ENCODE peak calls at places on chromosomes 7 and 10, in ten cellular contexts. One of them, this sample, is unnamed.

GRCh38 chr7:150852371-150852905 is at the start of gene AOC1:
- DNase-seq in kidney epithelial cell: no peak
- DNase-seq in nephron progenitor cell: no peak
- DNase-seq in glutamatergic neuron: no peak
- DNase-seq in GM10248: no peak
- DNase-seq in Calu3: peak; percentile 28
- DNase-seq in neural crest cell: no peak
- DNase-seq in GM12878: no peak
- DNase-seq in mammary epithelial cell: no peak
- DNase-seq in endothelial cell: no peak
- DNase-seq in this sample: no peak

GRCh38 chr10:112658900-112659328 is 211.9 kb downstream of the VTI1A start:
- DNase-seq in kidney epithelial cell: peak; percentile 14
- DNase-seq in nephron progenitor cell: no peak
- DNase-seq in glutamatergic neuron: no peak
- DNase-seq in GM10248: no peak
- DNase-seq in Calu3: peak; percentile 4
- DNase-seq in neural crest cell: no peak
- DNase-seq in GM12878: no peak
- DNase-seq in mammary epithelial cell: peak; percentile 72
- DNase-seq in endothelial cell: no peak
- DNase-seq in this sample: peak; percentile 61

GRCh38 chr10:76111986-76112825 is 680.8 kb downstream of the LRMDA start:
- DNase-seq in kidney epithelial cell: no peak
- DNase-seq in nephron progenitor cell: peak; percentile 17
- DNase-seq in glutamatergic neuron: peak; percentile 21
- DNase-seq in GM10248: no peak
- DNase-seq in Calu3: no peak
- DNase-seq in neural crest cell: no peak
- DNase-seq in GM12878: no peak
- DNase-seq in mammary epithelial cell: no peak
- DNase-seq in endothelial cell: no peak
- DNase-seq in this sample: no peak

GRCh38 chr10:12243860-12244620 is 48.1 kb downstream of the CDC123 start:
- DNase-seq in kidney epithelial cell: no peak
- DNase-seq in nephron progenitor cell: no peak
- DNase-seq in glutamatergic neuron: no peak
- DNase-seq in GM10248: peak; percentile 51
- DNase-seq in Calu3: no peak
- DNase-seq in neural crest cell: no peak
- DNase-seq in GM12878: peak; percentile 65
- DNase-seq in mammary epithelial cell: no peak
- DNase-seq in endothelial cell: no peak
- DNase-seq in this sample: no peak

GRCh38 chr10:63504145-63504881 is 16.9 kb upstream of the REEP3 start:
- DNase-seq in kidney epithelial cell: no peak
- DNase-seq in nephron progenitor cell: no peak
- DNase-seq in glutamatergic neuron: no peak
- DNase-seq in GM10248: no peak
- DNase-seq in Calu3: peak; percentile 28
- DNase-seq in neural crest cell: no peak
- DNase-seq in GM12878: no peak
- DNase-seq in mammary epithelial cell: peak; percentile 90
- DNase-seq in endothelial cell: no peak
- DNase-seq in this sample: peak; percentile 67

GRCh38 chr7:150901160-150902035 is 49.1 kb downstream of the AOC1 start:
- DNase-seq in kidney epithelial cell: no peak
- DNase-seq in nephron progenitor cell: peak; percentile 16
- DNase-seq in glutamatergic neuron: no peak
- DNase-seq in GM10248: peak; percentile 19
- DNase-seq in Calu3: peak; percentile 75
- DNase-seq in neural crest cell: no peak
- DNase-seq in GM12878: no peak
- DNase-seq in mammary epithelial cell: no peak
- DNase-seq in endothelial cell: no peak
- DNase-seq in this sample: no peak

GRCh38 chr7:12785473-12785872 is 98.0 kb downstream of the ARL4A start:
- DNase-seq in kidney epithelial cell: no peak
- DNase-seq in nephron progenitor cell: no peak
- DNase-seq in glutamatergic neuron: no peak
- DNase-seq in GM10248: no peak
- DNase-seq in Calu3: no peak
- DNase-seq in neural crest cell: no peak
- DNase-seq in GM12878: no peak
- DNase-seq in mammary epithelial cell: no peak
- DNase-seq in endothelial cell: no peak
- DNase-seq in this sample: no peak

GRCh38 chr10:37975407-37975991 is 948 bp downstream of the ZNF25 start:
- DNase-seq in kidney epithelial cell: no peak
- DNase-seq in nephron progenitor cell: no peak
- DNase-seq in glutamatergic neuron: no peak
- DNase-seq in GM10248: no peak
- DNase-seq in Calu3: no peak
- DNase-seq in neural crest cell: no peak
- DNase-seq in GM12878: no peak
- DNase-seq in mammary epithelial cell: peak; percentile 6
- DNase-seq in endothelial cell: no peak
- DNase-seq in this sample: peak; percentile 17

GRCh38 chr10:113988535-113988934 is 55.1 kb upstream of the ADRB1 start:
- DNase-seq in kidney epithelial cell: no peak
- DNase-seq in nephron progenitor cell: no peak
- DNase-seq in glutamatergic neuron: no peak
- DNase-seq in GM10248: no peak
- DNase-seq in Calu3: no peak
- DNase-seq in neural crest cell: no peak
- DNase-seq in GM12878: no peak
- DNase-seq in mammary epithelial cell: no peak
- DNase-seq in endothelial cell: no peak
- DNase-seq in this sample: no peak

GRCh38 chr10:113987805-113988204 is 55.9 kb upstream of the ADRB1 start:
- DNase-seq in kidney epithelial cell: no peak
- DNase-seq in nephron progenitor cell: no peak
- DNase-seq in glutamatergic neuron: no peak
- DNase-seq in GM10248: no peak
- DNase-seq in Calu3: peak; percentile 2
- DNase-seq in neural crest cell: no peak
- DNase-seq in GM12878: no peak
- DNase-seq in mammary epithelial cell: peak; percentile 36
- DNase-seq in endothelial cell: no peak
- DNase-seq in this sample: peak; percentile 82

GRCh38 chr10:113986316-113986715 is 57.4 kb upstream of the ADRB1 start:
- DNase-seq in kidney epithelial cell: no peak
- DNase-seq in nephron progenitor cell: no peak
- DNase-seq in glutamatergic neuron: no peak
- DNase-seq in GM10248: no peak
- DNase-seq in Calu3: no peak
- DNase-seq in neural crest cell: no peak
- DNase-seq in GM12878: no peak
- DNase-seq in mammary epithelial cell: no peak
- DNase-seq in endothelial cell: no peak
- DNase-seq in this sample: no peak

GRCh38 chr10:113985342-113985844 is 58.3 kb upstream of the ADRB1 start:
- DNase-seq in kidney epithelial cell: no peak
- DNase-seq in nephron progenitor cell: no peak
- DNase-seq in glutamatergic neuron: no peak
- DNase-seq in GM10248: no peak
- DNase-seq in Calu3: no peak
- DNase-seq in neural crest cell: no peak
- DNase-seq in GM12878: no peak
- DNase-seq in mammary epithelial cell: no peak
- DNase-seq in endothelial cell: no peak
- DNase-seq in this sample: no peak

GRCh38 chr10:113987156-113987555 is 56.5 kb upstream of the ADRB1 start:
- DNase-seq in kidney epithelial cell: no peak
- DNase-seq in nephron progenitor cell: no peak
- DNase-seq in glutamatergic neuron: no peak
- DNase-seq in GM10248: no peak
- DNase-seq in Calu3: no peak
- DNase-seq in neural crest cell: no peak
- DNase-seq in GM12878: no peak
- DNase-seq in mammary epithelial cell: no peak
- DNase-seq in endothelial cell: no peak
- DNase-seq in this sample: no peak
- TF ChIP-seq CTCF in kidney epithelial cell: no peak
- TF ChIP-seq CTCF in nephron progenitor cell: no peak
- TF ChIP-seq CTCF in glutamatergic neuron: no peak
- TF ChIP-seq CTCF in GM10248: no peak
- TF ChIP-seq CTCF in Calu3: no peak
- TF ChIP-seq CTCF in neural crest cell: no peak
- TF ChIP-seq CTCF in GM12878: no peak
- TF ChIP-seq CTCF in mammary epithelial cell: no peak
- TF ChIP-seq CTCF in endothelial cell: no peak
- TF ChIP-seq CTCF in this sample: no peak

DNA sequence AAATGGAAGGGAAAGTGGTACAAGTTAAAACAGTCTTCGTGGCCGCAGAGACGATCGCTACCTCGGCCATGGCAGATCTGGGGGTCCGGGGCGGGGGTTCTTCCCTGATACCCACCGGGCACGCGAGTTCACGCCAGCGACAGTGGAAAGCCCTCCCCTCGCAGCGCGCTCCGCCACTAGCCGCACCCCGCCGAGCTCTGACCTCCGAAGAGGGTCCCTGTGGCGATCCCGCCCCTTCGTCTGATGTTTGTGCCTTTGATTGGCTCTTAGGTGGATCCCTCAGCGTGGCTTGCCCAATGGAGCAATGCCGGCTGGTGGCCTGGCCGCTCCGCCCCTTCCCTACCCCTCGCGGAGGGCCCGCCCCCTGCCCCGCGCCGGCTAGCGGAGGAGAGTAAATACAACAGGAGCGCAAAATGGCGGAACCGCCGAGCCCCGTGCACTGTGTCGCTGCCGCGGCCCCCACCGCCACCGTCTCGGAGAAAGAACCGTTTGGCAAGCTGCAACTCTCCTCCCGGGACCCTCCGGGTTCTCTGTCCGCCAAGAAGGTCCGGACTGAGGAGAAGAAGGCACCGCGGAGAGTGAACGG is at the start of gene RSBN1L:
- DNase-seq in kidney epithelial cell: peak; percentile 86
- DNase-seq in nephron progenitor cell: peak; percentile 98
- DNase-seq in glutamatergic neuron: peak; percentile 99
- DNase-seq in GM10248: peak; percentile 96
- DNase-seq in Calu3: peak; percentile 96
- DNase-seq in neural crest cell: peak; percentile 96
- DNase-seq in GM12878: peak; percentile 93
- DNase-seq in mammary epithelial cell: peak; percentile 96
- DNase-seq in endothelial cell: peak; percentile 99
- DNase-seq in this sample: peak; percentile 98
- TF ChIP-seq CTCF in kidney epithelial cell: peak; percentile 33
- TF ChIP-seq CTCF in nephron progenitor cell: peak; percentile 16
- TF ChIP-seq CTCF in glutamatergic neuron: peak; percentile 38
- TF ChIP-seq CTCF in GM10248: peak; percentile 24
- TF ChIP-seq CTCF in Calu3: no peak
- TF ChIP-seq CTCF in neural crest cell: peak; percentile 42
- TF ChIP-seq CTCF in GM12878: peak; percentile 14
- TF ChIP-seq CTCF in mammary epithelial cell: peak; percentile 46
- TF ChIP-seq CTCF in endothelial cell: no peak
- TF ChIP-seq CTCF in this sample: no peak

GRCh38 chr7:92613720-92614119 is 23.5 kb upstream of the FAM133B start:
- DNase-seq in kidney epithelial cell: no peak
- DNase-seq in nephron progenitor cell: no peak
- DNase-seq in glutamatergic neuron: no peak
- DNase-seq in GM10248: no peak
- DNase-seq in Calu3: no peak
- DNase-seq in neural crest cell: no peak
- DNase-seq in GM12878: no peak
- DNase-seq in mammary epithelial cell: no peak
- DNase-seq in endothelial cell: no peak
- DNase-seq in this sample: no peak

GRCh38 chr7:92613214-92613613 is 23.0 kb upstream of the FAM133B start:
- DNase-seq in kidney epithelial cell: no peak
- DNase-seq in nephron progenitor cell: no peak
- DNase-seq in glutamatergic neuron: no peak
- DNase-seq in GM10248: no peak
- DNase-seq in Calu3: no peak
- DNase-seq in neural crest cell: no peak
- DNase-seq in GM12878: no peak
- DNase-seq in mammary epithelial cell: no peak
- DNase-seq in endothelial cell: no peak
- DNase-seq in this sample: no peak

GRCh38 chr7:92614586-92615237 is 24.5 kb upstream of the FAM133B start:
- DNase-seq in kidney epithelial cell: no peak
- DNase-seq in nephron progenitor cell: no peak
- DNase-seq in glutamatergic neuron: no peak
- DNase-seq in GM10248: no peak
- DNase-seq in Calu3: no peak
- DNase-seq in neural crest cell: no peak
- DNase-seq in GM12878: no peak
- DNase-seq in mammary epithelial cell: no peak
- DNase-seq in endothelial cell: no peak
- DNase-seq in this sample: no peak

GRCh38 chr7:92612501-92612900 is 22.3 kb upstream of the FAM133B start:
- DNase-seq in kidney epithelial cell: no peak
- DNase-seq in nephron progenitor cell: no peak
- DNase-seq in glutamatergic neuron: no peak
- DNase-seq in GM10248: no peak
- DNase-seq in Calu3: no peak
- DNase-seq in neural crest cell: no peak
- DNase-seq in GM12878: no peak
- DNase-seq in mammary epithelial cell: no peak
- DNase-seq in endothelial cell: no peak
- DNase-seq in this sample: no peak

DNA sequence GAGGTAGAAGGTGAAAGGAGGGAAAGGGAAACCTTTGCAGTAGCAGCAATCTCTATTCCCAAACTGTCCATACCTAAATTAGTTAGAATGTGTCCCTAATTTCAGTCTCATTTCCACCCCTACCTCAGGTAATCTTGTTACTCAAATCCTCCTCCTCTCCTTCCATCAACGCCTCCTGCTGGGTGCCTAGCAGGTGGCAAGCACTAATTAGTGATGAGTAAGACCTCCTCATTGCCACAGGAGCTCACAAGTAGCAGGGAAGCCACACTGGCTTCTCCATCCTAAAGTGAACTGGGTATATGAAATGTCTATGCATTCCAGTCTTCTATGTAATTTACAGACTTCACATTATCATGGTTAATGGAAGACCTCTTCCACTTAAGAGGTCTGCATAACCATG is 25.7 kb upstream of the FAM133B start:
- DNase-seq in kidney epithelial cell: no peak
- DNase-seq in nephron progenitor cell: no peak
- DNase-seq in glutamatergic neuron: no peak
- DNase-seq in GM10248: no peak
- DNase-seq in Calu3: no peak
- DNase-seq in neural crest cell: no peak
- DNase-seq in GM12878: no peak
- DNase-seq in mammary epithelial cell: no peak
- DNase-seq in endothelial cell: no peak
- DNase-seq in this sample: no peak
- TF ChIP-seq CTCF in kidney epithelial cell: no peak
- TF ChIP-seq CTCF in nephron progenitor cell: no peak
- TF ChIP-seq CTCF in glutamatergic neuron: no peak
- TF ChIP-seq CTCF in GM10248: no peak
- TF ChIP-seq CTCF in Calu3: no peak
- TF ChIP-seq CTCF in neural crest cell: no peak
- TF ChIP-seq CTCF in GM12878: no peak
- TF ChIP-seq CTCF in mammary epithelial cell: no peak
- TF ChIP-seq CTCF in endothelial cell: no peak
- TF ChIP-seq CTCF in this sample: no peak

DNA sequence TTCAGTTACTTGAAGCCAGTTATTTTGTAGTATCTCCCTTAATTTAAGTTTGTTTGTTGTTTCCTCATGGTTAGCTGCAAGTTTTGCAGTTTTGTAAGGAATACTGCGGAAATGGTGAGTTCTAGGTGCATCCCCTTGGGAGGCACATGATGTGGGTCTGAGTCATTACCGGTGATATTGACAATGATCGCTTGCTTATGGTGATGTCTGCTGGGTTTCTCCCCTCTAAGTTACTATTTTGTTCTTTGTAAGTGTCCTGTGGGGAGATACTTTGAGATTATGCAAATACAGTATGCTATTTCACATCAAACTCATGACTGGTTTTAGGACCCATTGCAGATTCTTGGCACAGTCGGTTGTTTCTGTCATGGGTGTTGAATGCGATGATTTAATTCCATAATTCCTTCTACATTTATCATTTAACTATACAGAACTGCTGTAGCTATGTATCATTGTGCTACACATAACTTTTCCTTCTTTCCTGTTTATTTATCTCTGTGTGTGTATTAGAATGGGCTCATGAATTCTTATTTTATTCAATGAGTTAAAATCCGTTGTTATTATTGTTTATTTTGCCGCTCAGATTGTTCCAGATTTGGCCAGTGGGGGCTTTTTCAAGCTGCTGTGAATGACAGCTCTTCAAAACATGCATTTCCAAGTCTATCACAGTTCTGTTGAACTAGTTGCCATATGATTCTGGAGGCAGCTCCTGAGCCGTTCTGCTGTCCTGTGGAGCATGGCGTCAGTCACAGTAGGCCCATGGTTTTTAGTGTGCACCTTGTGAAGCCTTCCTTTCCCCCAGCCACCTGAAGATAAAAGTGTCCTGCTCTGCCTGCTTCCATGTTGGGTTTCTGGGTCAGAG is 18.4 kb downstream of the TSPAN14 start:
- DNase-seq in kidney epithelial cell: no peak
- DNase-seq in nephron progenitor cell: no peak
- DNase-seq in glutamatergic neuron: no peak
- DNase-seq in GM10248: peak; percentile 76
- DNase-seq in Calu3: no peak
- DNase-seq in neural crest cell: no peak
- DNase-seq in GM12878: peak; percentile 92
- DNase-seq in mammary epithelial cell: peak; percentile 97
- DNase-seq in endothelial cell: no peak
- DNase-seq in this sample: peak; percentile 93
- TF ChIP-seq CTCF in kidney epithelial cell: no peak
- TF ChIP-seq CTCF in nephron progenitor cell: no peak
- TF ChIP-seq CTCF in glutamatergic neuron: no peak
- TF ChIP-seq CTCF in GM10248: no peak
- TF ChIP-seq CTCF in Calu3: no peak
- TF ChIP-seq CTCF in neural crest cell: no peak
- TF ChIP-seq CTCF in GM12878: no peak
- TF ChIP-seq CTCF in mammary epithelial cell: no peak
- TF ChIP-seq CTCF in endothelial cell: no peak
- TF ChIP-seq CTCF in this sample: no peak